ENCODE peak calls at places on chromosomes 1 and 21, in four cellular contexts. One of them, this sample, is unnamed.

GRCh38 chr1:32878183-32878582 is 7.5 kb upstream of the FNDC5 start:
- DNase-seq in ascending aorta: no peak
- DNase-seq in transverse colon: no peak
- DNase-seq in tibial nerve: no peak
- DNase-seq in this sample: no peak

GRCh38 chr1:177981186-177981585 is 11.3 kb upstream of the SEC16B start:
- DNase-seq in ascending aorta: no peak
- DNase-seq in transverse colon: no peak
- DNase-seq in tibial nerve: no peak
- DNase-seq in this sample: no peak

GRCh38 chr1:76593614-76594013 is 273.7 kb upstream of the ST6GALNAC5 start:
- DNase-seq in ascending aorta: no peak
- DNase-seq in transverse colon: no peak
- DNase-seq in tibial nerve: no peak
- DNase-seq in this sample: no peak

GRCh38 chr21:33041981-33042380 is 16.2 kb downstream of the OLIG2 start:
- DNase-seq in ascending aorta: no peak
- DNase-seq in transverse colon: no peak
- DNase-seq in tibial nerve: no peak
- DNase-seq in this sample: no peak

GRCh38 chr1:228515200-228515834 is 28.1 kb downstream of the RNF187 start:
- DNase-seq in ascending aorta: peak; percentile 39
- DNase-seq in transverse colon: no peak
- DNase-seq in tibial nerve: no peak
- DNase-seq in this sample: no peak

GRCh38 chr1:174160109-174160473 is 771 bp downstream of the RABGAP1L start:
- DNase-seq in ascending aorta: peak; percentile 82
- DNase-seq in transverse colon: peak; percentile 80
- DNase-seq in tibial nerve: peak; percentile 32
- DNase-seq in this sample: peak; percentile 92

GRCh38 chr1:224076407-224076806 is 37.5 kb upstream of the FBXO28 start:
- DNase-seq in ascending aorta: no peak
- DNase-seq in transverse colon: no peak
- DNase-seq in tibial nerve: no peak
- DNase-seq in this sample: no peak

GRCh38 chr1:26197301-26197700 is 6.9 kb downstream of the CATSPER4 start:
- DNase-seq in ascending aorta: no peak
- DNase-seq in transverse colon: no peak
- DNase-seq in tibial nerve: no peak
- DNase-seq in this sample: no peak

GRCh38 chr1:248618878-248619277 is 16.0 kb downstream of the OR2T11 start:
- DNase-seq in ascending aorta: no peak
- DNase-seq in transverse colon: peak; percentile 70
- DNase-seq in tibial nerve: peak; percentile 24
- DNase-seq in this sample: peak; percentile 64

GRCh38 chr1:30758785-30759380 is 1.3 kb upstream of the LAPTM5 start:
- DNase-seq in ascending aorta: no peak
- DNase-seq in transverse colon: no peak
- DNase-seq in tibial nerve: no peak
- DNase-seq in this sample: no peak

GRCh38 chr1:71881611-71882010 is 400.7 kb downstream of the NEGR1 start:
- DNase-seq in ascending aorta: no peak
- DNase-seq in transverse colon: no peak
- DNase-seq in tibial nerve: no peak
- DNase-seq in this sample: no peak
- H3K4me1 ChIP-seq in ascending aorta: no peaks in the 10 kb centered on the region
- H3K4me1 ChIP-seq in transverse colon: no peaks in the 10 kb centered on the region
- H3K4me1 ChIP-seq in tibial nerve: no peaks in the 10 kb centered on the region
- H3K4me1 ChIP-seq in this sample: no peaks in the 10 kb centered on the region

GRCh38 chr1:7784492-7785071 is 491 bp downstream of the PER3 start:
- DNase-seq in ascending aorta: peak; percentile 72
- DNase-seq in transverse colon: peak; percentile 19
- DNase-seq in tibial nerve: no peak
- DNase-seq in this sample: peak; percentile 16
- H3K27ac ChIP-seq in ascending aorta: peak overlapping the region; percentile 93
- H3K27ac ChIP-seq in transverse colon: peak overlapping the region; percentile 90
- H3K27ac ChIP-seq in tibial nerve: peak overlapping the region; percentile 92
- H3K27ac ChIP-seq in this sample: peak overlapping the region; percentile 74

GRCh38 chr1:201939271-201939973 is 6.9 kb downstream of the LMOD1 start:
- DNase-seq in ascending aorta: no peak
- DNase-seq in transverse colon: no peak
- DNase-seq in tibial nerve: no peak
- DNase-seq in this sample: no peak
- H3K4me3 ChIP-seq in ascending aorta: peak overlapping the region; percentile 91
- H3K4me3 ChIP-seq in transverse colon: no peak overlapping the region
- H3K4me3 ChIP-seq in tibial nerve: no peak overlapping the region
- H3K4me3 ChIP-seq in this sample: no peak overlapping the region

GRCh38 chr1:201491896-201492511 is 14.9 kb downstream of the CSRP1 start:
- DNase-seq in ascending aorta: no peak
- DNase-seq in transverse colon: no peak
- DNase-seq in tibial nerve: no peak
- DNase-seq in this sample: no peak

GRCh38 chr1:201487742-201488141 is 18.8 kb upstream of the PHLDA3 start:
- DNase-seq in ascending aorta: no peak
- DNase-seq in transverse colon: no peak
- DNase-seq in tibial nerve: no peak
- DNase-seq in this sample: no peak

GRCh38 chr1:201488817-201489581 is 17.9 kb downstream of the CSRP1 start:
- DNase-seq in ascending aorta: peak; percentile 89
- DNase-seq in transverse colon: no peak
- DNase-seq in tibial nerve: no peak
- DNase-seq in this sample: no peak

GRCh38 chr1:201490708-201491131 is 16.2 kb downstream of the CSRP1 start:
- DNase-seq in ascending aorta: no peak
- DNase-seq in transverse colon: no peak
- DNase-seq in tibial nerve: no peak
- DNase-seq in this sample: no peak

DNA sequence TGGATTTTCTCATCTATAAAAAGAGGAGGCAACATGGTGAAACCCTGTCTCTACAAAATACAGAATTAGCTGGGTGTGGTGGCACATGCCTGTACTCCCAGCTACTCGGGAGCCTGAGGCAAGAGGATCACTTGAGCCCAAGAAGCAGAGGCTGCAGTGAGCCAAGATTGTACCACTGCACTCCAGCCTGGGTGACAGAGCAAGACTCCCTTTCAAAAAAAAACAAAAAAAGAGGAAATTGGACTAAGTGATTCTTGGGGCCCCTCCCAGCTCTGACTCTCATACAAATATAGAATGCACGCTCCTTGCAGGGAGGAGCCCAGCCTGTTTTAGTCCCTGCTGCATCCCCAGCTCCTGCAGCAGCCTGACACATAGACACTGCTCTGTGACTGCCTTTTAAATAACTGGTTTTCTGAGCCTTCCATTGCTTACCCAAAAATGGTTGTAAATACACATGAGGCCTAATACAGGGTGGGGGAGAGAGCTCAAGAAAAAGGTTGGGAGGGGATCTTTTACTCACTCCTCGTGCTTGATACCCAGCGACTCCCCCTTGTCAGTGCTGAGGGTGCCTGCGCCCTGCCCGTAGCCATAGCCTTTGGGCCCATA is 17.2 kb downstream of the CSRP1 start:
- DNase-seq in ascending aorta: no peak
- DNase-seq in transverse colon: no peak
- DNase-seq in tibial nerve: no peak
- DNase-seq in this sample: no peak
- H3K4me1 ChIP-seq in ascending aorta: peaks cover 77% of the 10 kb centered on the region
- H3K4me1 ChIP-seq in transverse colon: peaks cover 68% of the 10 kb centered on the region
- H3K4me1 ChIP-seq in tibial nerve: peaks cover 68% of the 10 kb centered on the region
- H3K4me1 ChIP-seq in this sample: no peaks in the 10 kb centered on the region

GRCh38 chr1:191595170-191595569 is 563.1 kb upstream of the RGS18 start:
- DNase-seq in ascending aorta: no peak
- DNase-seq in transverse colon: no peak
- DNase-seq in tibial nerve: no peak
- DNase-seq in this sample: no peak
- H3K27ac ChIP-seq in ascending aorta: no peak overlapping the region
- H3K27ac ChIP-seq in transverse colon: no peak overlapping the region
- H3K27ac ChIP-seq in tibial nerve: no peak overlapping the region
- H3K27ac ChIP-seq in this sample: no peak overlapping the region

DNA sequence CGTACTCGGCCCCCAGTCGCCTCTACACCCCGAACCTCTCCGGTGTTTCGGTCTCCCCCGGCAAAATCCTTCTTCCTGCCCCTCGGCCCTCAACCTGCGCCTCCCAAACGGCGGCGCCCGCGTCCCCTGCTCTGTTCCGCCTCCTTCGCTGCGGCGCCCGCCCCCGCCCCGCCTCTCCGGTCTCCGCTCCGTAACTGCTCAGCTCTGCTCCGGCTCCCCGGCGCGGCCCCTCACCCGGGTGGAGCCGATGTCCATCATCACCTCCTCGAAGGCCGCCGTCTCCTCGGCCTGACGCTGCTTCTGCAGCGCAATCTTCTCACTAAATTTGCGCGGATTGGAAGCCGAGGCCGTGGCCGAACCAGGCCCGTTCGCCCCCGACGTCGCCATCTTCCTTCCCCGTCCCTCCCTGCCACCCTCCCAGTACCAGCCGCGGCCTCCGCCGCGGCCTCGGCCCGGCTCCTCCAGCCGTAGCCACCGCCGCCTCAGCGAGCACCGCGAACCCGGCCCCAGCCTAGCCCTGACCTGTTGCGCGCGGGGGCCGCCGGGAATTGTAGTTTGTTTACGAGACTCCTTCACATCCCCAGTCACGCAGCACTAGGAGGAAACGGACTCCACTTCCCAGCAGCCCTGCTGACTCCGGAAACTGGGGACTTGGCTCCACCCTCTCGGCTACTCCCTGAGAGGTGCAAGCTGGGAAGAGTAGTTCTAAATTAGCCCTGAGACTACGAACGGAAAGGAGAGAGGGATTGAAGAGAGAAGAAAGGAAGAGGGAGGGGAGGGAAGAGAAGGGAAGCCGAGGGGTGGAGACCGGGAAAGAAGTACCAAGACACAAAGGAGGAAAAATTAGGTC is at the start of gene CRTC2:
- DNase-seq in ascending aorta: peak; percentile 100
- DNase-seq in transverse colon: peak; percentile 99
- DNase-seq in tibial nerve: peak; percentile 99
- DNase-seq in this sample: peak; percentile 99
- H3K4me3 ChIP-seq in ascending aorta: peak within 1 kb of the TSS; percentile 97
- H3K4me3 ChIP-seq in transverse colon: peak within 1 kb of the TSS; percentile 79
- H3K4me3 ChIP-seq in tibial nerve: peak within 1 kb of the TSS; percentile 77
- H3K4me3 ChIP-seq in this sample: peak within 1 kb of the TSS; percentile 64

GRCh38 chr1:5943373-5944068 is 48.7 kb downstream of the NPHP4 start:
- DNase-seq in ascending aorta: peak; percentile 45
- DNase-seq in transverse colon: no peak
- DNase-seq in tibial nerve: no peak
- DNase-seq in this sample: no peak

GRCh38 chr1:5944069-5944847 is 48.0 kb downstream of the NPHP4 start:
- DNase-seq in ascending aorta: peak; percentile 56
- DNase-seq in transverse colon: no peak
- DNase-seq in tibial nerve: no peak
- DNase-seq in this sample: no peak

GRCh38 chr1:5947071-5947821 is 45.0 kb downstream of the NPHP4 start:
- DNase-seq in ascending aorta: peak; percentile 34
- DNase-seq in transverse colon: no peak
- DNase-seq in tibial nerve: no peak
- DNase-seq in this sample: no peak

GRCh38 chr1:5945445-5945844 is 46.8 kb downstream of the NPHP4 start:
- DNase-seq in ascending aorta: peak; percentile 49
- DNase-seq in transverse colon: no peak
- DNase-seq in tibial nerve: no peak
- DNase-seq in this sample: no peak

GRCh38 chr1:5944848-5945167 is 47.4 kb downstream of the NPHP4 start:
- DNase-seq in ascending aorta: peak; percentile 33
- DNase-seq in transverse colon: no peak
- DNase-seq in tibial nerve: no peak
- DNase-seq in this sample: no peak
- H3K4me1 ChIP-seq in ascending aorta: no peaks in the 10 kb centered on the region
- H3K4me1 ChIP-seq in transverse colon: peaks cover 3% of the 10 kb centered on the region
- H3K4me1 ChIP-seq in tibial nerve: no peaks in the 10 kb centered on the region
- H3K4me1 ChIP-seq in this sample: no peaks in the 10 kb centered on the region

GRCh38 chr1:1373051-1373450 is 2.0 kb downstream of the AURKAIP1 start:
- DNase-seq in ascending aorta: no peak
- DNase-seq in transverse colon: no peak
- DNase-seq in tibial nerve: no peak
- DNase-seq in this sample: no peak

GRCh38 chr1:1374068-1374860 is 743 bp downstream of the AURKAIP1 start:
- DNase-seq in ascending aorta: peak; percentile 64
- DNase-seq in transverse colon: peak; percentile 27
- DNase-seq in tibial nerve: no peak
- DNase-seq in this sample: peak; percentile 16

GRCh38 chr1:1374861-1375662 is at the start of gene AURKAIP1:
- DNase-seq in ascending aorta: peak; percentile 99
- DNase-seq in transverse colon: peak; percentile 98
- DNase-seq in tibial nerve: peak; percentile 96
- DNase-seq in this sample: peak; percentile 100

GRCh38 chr1:1371741-1372711 is 3.0 kb downstream of the AURKAIP1 start:
- DNase-seq in ascending aorta: peak; percentile 79
- DNase-seq in transverse colon: peak; percentile 78
- DNase-seq in tibial nerve: no peak
- DNase-seq in this sample: peak; percentile 55

DNA sequence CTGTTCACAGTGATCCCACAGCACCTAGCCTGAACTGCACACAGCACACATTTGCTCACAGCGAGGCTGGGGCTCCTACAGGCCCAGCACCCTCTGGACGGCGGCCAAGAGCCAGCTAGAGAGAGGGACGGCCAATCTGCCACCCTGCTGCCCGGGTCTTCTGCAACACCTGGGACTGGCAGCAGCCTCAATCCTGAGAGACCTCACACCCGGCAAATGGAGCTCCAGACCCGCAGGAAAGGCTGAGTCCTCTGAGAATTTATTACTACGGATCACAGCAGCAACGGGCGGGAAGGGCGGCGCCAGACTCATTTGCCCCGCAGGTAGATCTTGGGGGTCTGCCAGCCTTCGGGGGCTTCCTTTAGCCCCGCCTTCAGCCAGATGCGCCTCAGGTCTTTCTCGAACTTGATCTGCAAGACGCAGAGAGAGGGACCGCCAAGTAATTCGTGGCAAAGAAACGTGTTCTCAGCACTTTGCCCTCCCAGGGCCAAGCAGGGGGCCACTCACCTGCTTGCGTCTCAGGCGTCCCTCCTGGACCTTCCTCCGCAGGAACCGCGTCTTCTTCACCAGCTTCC is 1.4 kb downstream of the AURKAIP1 start:
- DNase-seq in ascending aorta: no peak
- DNase-seq in transverse colon: peak; percentile 14
- DNase-seq in tibial nerve: no peak
- DNase-seq in this sample: no peak
- H3K27ac ChIP-seq in ascending aorta: no peak overlapping the region
- H3K27ac ChIP-seq in transverse colon: peak overlapping the region; percentile 92
- H3K27ac ChIP-seq in tibial nerve: no peak overlapping the region
- H3K27ac ChIP-seq in this sample: no peak overlapping the region

This sample was measured in small intestine.